ENCODE peak calls at places on chromosomes 13 and 19, in five cellular contexts. One of them, this sample, is unnamed.

GRCh38 chr13:72689181-72689696 is 38.2 kb downstream of the MZT1 start:
- DNase-seq in A549: no peak
- DNase-seq in epithelial cell of proximal tubule: no peak
- DNase-seq in MCF 10A: no peak
- DNase-seq in HFFc6: no peak
- DNase-seq in this sample: no peak

GRCh38 chr13:32206097-32206740 is 108.9 kb downstream of the ZAR1L start:
- DNase-seq in A549: no peak
- DNase-seq in epithelial cell of proximal tubule: no peak
- DNase-seq in MCF 10A: no peak
- DNase-seq in HFFc6: no peak
- DNase-seq in this sample: no peak

GRCh38 chr19:3440082-3440481 is 40.2 kb downstream of the SMIM24 start:
- DNase-seq in A549: peak
- DNase-seq in epithelial cell of proximal tubule: no peak
- DNase-seq in MCF 10A: peak
- DNase-seq in HFFc6: no peak
- DNase-seq in this sample: peak

GRCh38 chr13:22114630-22115311 is 443.9 kb downstream of the FGF9 start:
- DNase-seq in A549: no peak
- DNase-seq in epithelial cell of proximal tubule: peak
- DNase-seq in MCF 10A: no peak
- DNase-seq in HFFc6: no peak
- DNase-seq in this sample: no peak

GRCh38 chr19:3538965-3539742 is at the start of gene TEKTIP1:
- DNase-seq in A549: no peak
- DNase-seq in epithelial cell of proximal tubule: no peak
- DNase-seq in MCF 10A: no peak
- DNase-seq in HFFc6: no peak
- DNase-seq in this sample: no peak

GRCh38 chr19:44871809-44872208 is 19.2 kb upstream of the TOMM40 start:
- DNase-seq in A549: no peak
- DNase-seq in epithelial cell of proximal tubule: no peak
- DNase-seq in MCF 10A: no peak
- DNase-seq in HFFc6: no peak
- DNase-seq in this sample: no peak

GRCh38 chr13:43569688-43570087 is 217.1 kb downstream of the ENOX1 start:
- DNase-seq in A549: no peak
- DNase-seq in epithelial cell of proximal tubule: no peak
- DNase-seq in MCF 10A: no peak
- DNase-seq in HFFc6: no peak
- DNase-seq in this sample: no peak

GRCh38 chr19:46659151-46660007 is 1.6 kb downstream of the DACT3 start:
- DNase-seq in A549: peak
- DNase-seq in epithelial cell of proximal tubule: no peak
- DNase-seq in MCF 10A: no peak
- DNase-seq in HFFc6: no peak
- DNase-seq in this sample: no peak

GRCh38 chr19:13778847-13779246 is 4.6 kb downstream of the C19orf53 start:
- DNase-seq in A549: no peak
- DNase-seq in epithelial cell of proximal tubule: no peak
- DNase-seq in MCF 10A: no peak
- DNase-seq in HFFc6: no peak
- DNase-seq in this sample: no peak

GRCh38 chr13:111245781-111246384 is 74.6 kb upstream of the TEX29 start:
- DNase-seq in A549: no peak
- DNase-seq in epithelial cell of proximal tubule: no peak
- DNase-seq in MCF 10A: no peak
- DNase-seq in HFFc6: no peak
- DNase-seq in this sample: no peak

GRCh38 chr19:1273263-1274041 is 1.9 kb upstream of the FAM174C start:
- DNase-seq in A549: no peak
- DNase-seq in epithelial cell of proximal tubule: no peak
- DNase-seq in MCF 10A: no peak
- DNase-seq in HFFc6: no peak
- DNase-seq in this sample: no peak

GRCh38 chr19:54462713-54463530 is 656 bp downstream of the LENG9 start:
- DNase-seq in A549: no peak
- DNase-seq in epithelial cell of proximal tubule: no peak
- DNase-seq in MCF 10A: peak
- DNase-seq in HFFc6: peak
- DNase-seq in this sample: peak

GRCh38 chr19:33800012-33800680 is 3.5 kb downstream of the KCTD15 start:
- DNase-seq in A549: no peak
- DNase-seq in epithelial cell of proximal tubule: no peak
- DNase-seq in MCF 10A: no peak
- DNase-seq in HFFc6: no peak
- DNase-seq in this sample: no peak

GRCh38 chr19:51607920-51608562 is 22.2 kb downstream of the SIGLEC5 start:
- DNase-seq in A549: no peak
- DNase-seq in epithelial cell of proximal tubule: no peak
- DNase-seq in MCF 10A: peak
- DNase-seq in HFFc6: peak
- DNase-seq in this sample: peak

GRCh38 chr19:20513179-20513934 is 52.2 kb downstream of the ZNF737 start:
- DNase-seq in A549: no peak
- DNase-seq in epithelial cell of proximal tubule: no peak
- DNase-seq in MCF 10A: no peak
- DNase-seq in HFFc6: no peak
- DNase-seq in this sample: no peak

GRCh38 chr13:34833562-34834182 is 108.4 kb upstream of the NBEA start:
- DNase-seq in A549: no peak
- DNase-seq in epithelial cell of proximal tubule: no peak
- DNase-seq in MCF 10A: peak
- DNase-seq in HFFc6: peak
- DNase-seq in this sample: no peak

GRCh38 chr13:108345016-108345415 is 75.5 kb downstream of the TNFSF13B start:
- DNase-seq in A549: no peak
- DNase-seq in epithelial cell of proximal tubule: no peak
- DNase-seq in MCF 10A: no peak
- DNase-seq in HFFc6: no peak
- DNase-seq in this sample: no peak
- TF ChIP-seq CTCF in A549: no peak
- TF ChIP-seq CTCF in epithelial cell of proximal tubule: no peak
- TF ChIP-seq CTCF in MCF 10A: no peak
- TF ChIP-seq CTCF in HFFc6: peak
- TF ChIP-seq CTCF in this sample: no peak

DNA sequence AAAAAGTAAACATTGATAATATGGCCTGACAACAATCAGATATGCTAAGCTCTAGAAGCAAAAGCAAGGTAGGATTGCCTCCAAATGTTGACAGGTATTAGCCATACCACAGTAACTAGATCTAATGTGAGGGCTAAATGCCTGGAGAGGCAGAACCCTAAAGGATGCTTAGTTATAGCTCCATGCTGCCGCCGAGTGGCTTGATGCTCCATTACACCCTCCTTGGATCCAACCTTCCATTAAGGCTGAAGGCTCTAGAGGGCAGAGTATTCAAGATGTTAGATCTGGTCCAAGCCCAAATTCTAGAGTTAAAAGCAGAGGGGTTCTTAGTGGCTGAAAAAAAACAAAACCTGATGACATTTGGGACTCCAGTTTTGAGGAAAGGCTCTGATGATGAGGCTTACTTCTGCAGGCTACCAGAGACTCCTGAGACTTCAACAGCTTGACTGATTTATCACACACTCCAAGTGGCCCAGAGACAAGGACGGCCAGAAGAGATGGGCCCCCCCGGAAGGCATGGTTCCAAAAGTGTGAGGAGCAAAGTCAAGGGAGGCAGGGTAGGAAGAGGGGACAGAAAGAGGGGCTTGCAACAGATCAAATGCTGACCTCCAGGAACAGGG is 21.8 kb upstream of the CPB2 start:
- DNase-seq in A549: peak
- DNase-seq in epithelial cell of proximal tubule: no peak
- DNase-seq in MCF 10A: peak
- DNase-seq in HFFc6: peak
- DNase-seq in this sample: peak
- TF ChIP-seq CTCF in A549: peak
- TF ChIP-seq CTCF in epithelial cell of proximal tubule: peak
- TF ChIP-seq CTCF in MCF 10A: peak
- TF ChIP-seq CTCF in HFFc6: peak
- TF ChIP-seq CTCF in this sample: peak

DNA sequence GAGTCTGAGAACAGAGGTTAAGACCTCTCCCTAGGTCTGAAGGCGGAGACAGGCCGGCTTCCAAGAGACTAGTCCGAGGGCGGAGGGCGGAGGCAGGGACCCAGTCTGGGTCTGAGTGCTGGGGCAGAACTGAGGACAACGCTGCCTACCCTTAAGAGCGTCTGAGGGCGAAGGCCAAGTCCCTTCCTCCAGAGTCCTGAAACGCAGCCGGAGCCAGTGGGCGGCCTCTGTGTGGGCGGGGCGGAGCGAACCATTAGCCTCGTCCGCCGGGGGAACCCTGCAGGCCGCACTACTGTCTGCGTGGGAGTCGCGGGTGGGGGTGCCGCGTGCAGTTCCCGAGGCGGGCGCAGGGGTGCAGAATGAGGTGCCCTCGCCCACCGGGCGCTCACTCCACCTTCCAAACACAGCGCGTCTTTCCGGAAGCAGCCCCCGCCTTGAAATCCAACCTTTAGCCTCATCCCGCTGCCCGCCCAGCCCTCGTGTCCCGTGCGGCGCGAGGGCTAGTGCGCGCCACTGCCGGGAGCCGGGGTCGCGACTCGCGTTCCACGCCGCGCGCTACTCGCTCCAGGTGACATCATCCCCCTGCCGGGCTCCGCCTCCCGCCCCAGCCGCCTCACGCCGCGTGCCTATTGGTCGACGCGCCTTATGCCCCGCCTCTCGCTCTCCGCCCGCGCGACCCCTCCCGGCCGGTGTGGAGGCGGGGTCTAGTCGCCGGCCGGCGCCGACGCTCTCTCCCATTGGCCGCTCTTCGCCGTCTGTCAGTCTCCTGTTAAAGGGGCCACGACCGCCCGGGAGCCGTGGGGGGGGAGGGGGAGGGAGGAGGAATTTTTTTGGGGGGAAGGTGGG is at the start of gene C19orf73:
- DNase-seq in A549: peak
- DNase-seq in epithelial cell of proximal tubule: no peak
- DNase-seq in MCF 10A: peak
- DNase-seq in HFFc6: peak
- DNase-seq in this sample: peak
- TF ChIP-seq CTCF in A549: no peak
- TF ChIP-seq CTCF in epithelial cell of proximal tubule: no peak
- TF ChIP-seq CTCF in MCF 10A: no peak
- TF ChIP-seq CTCF in HFFc6: peak
- TF ChIP-seq CTCF in this sample: peak

DNA sequence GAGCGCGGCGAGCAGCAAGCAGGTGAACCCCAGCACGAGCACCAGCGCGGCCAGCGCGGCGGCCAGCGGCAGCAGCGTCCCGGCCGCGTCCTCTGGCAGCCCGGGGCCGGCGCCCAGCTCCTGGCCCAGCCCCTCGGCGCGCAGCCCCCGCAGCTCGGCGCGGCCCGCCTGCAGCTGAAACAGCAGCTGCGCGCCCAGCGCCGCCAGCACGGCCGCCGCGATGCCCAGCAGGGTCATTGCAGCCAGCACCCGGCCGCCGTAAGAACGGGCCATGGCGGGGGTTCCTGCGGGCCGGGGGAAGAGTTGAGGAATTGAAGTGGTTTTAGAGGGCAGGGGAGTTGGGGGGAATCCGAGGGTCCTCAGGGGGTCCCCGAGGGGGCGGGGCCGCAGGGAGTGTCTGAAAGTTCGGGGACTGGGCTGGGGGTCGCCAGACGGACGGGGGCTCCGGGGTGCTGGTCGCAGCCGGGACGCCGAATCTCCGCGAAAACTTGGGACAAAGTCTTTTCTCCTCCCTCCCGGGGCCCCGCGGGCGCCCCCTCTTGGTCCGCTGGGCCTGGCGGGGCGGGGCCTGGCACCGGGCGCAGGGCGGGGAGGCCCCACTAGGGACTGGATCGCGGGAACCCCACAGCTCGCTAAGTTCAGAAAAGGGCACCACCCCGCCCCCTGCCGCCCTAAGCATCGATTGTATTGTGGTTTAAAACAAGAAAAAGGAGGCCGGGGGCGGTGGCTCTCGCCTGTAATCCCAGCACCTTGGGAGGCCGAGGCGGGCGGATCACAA is at the start of gene TMEM221:
- DNase-seq in A549: peak
- DNase-seq in epithelial cell of proximal tubule: no peak
- DNase-seq in MCF 10A: no peak
- DNase-seq in HFFc6: no peak
- DNase-seq in this sample: peak
- TF ChIP-seq CTCF in A549: peak
- TF ChIP-seq CTCF in epithelial cell of proximal tubule: peak
- TF ChIP-seq CTCF in MCF 10A: peak
- TF ChIP-seq CTCF in HFFc6: peak
- TF ChIP-seq CTCF in this sample: peak

GRCh38 chr19:5231857-5232503 is 108.6 kb downstream of the PTPRS start:
- DNase-seq in A549: no peak
- DNase-seq in epithelial cell of proximal tubule: no peak
- DNase-seq in MCF 10A: no peak
- DNase-seq in HFFc6: no peak
- DNase-seq in this sample: no peak
- TF ChIP-seq CTCF in A549: no peak
- TF ChIP-seq CTCF in epithelial cell of proximal tubule: no peak
- TF ChIP-seq CTCF in MCF 10A: no peak
- TF ChIP-seq CTCF in HFFc6: no peak
- TF ChIP-seq CTCF in this sample: no peak

DNA sequence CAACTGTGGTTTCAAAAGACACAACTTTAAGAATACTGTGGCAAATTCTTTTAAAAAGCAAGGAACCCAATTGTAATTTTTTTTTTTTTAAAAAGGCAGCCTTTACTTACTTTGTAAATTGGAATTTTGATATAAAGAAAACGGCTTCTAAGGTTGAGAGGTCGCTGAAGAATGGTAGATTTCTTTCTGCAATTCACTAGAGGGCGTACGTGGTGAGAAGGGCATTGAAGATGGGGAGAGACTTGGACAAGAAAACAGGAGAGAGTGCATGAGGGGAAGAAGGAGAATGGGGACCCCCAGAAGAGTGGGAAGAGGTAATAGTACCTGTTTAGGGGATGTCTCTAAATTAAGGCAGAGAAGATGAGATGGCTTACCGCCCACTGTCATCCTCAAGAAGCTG is 33.5 kb upstream of the PABPC3 start:
- DNase-seq in A549: no peak
- DNase-seq in epithelial cell of proximal tubule: no peak
- DNase-seq in MCF 10A: no peak
- DNase-seq in HFFc6: no peak
- DNase-seq in this sample: no peak
- TF ChIP-seq CTCF in A549: peak
- TF ChIP-seq CTCF in epithelial cell of proximal tubule: no peak
- TF ChIP-seq CTCF in MCF 10A: no peak
- TF ChIP-seq CTCF in HFFc6: peak
- TF ChIP-seq CTCF in this sample: no peak